ENCODE peak calls at places on chromosomes 1 and 21, in eight cellular contexts. I is A673, J is mammary epithelial cell, A is AG09309, X is foreskin fibroblast, B is choroid plexus epithelial cell, F is fibroblast of mammary gland, G is type B pancreatic cell. K is an unnamed sample.

GRCh38 chr21:33374080-33374873 is 28.9 kb upstream of the IFNGR2 start:
- DNase-seq in I (peak; percentile 61), J (peak; percentile 55), A (no peak), X (peak; percentile 65), B (peak; percentile 68), F (peak; percentile 73), G (no peak), K (peak; percentile 45)

GRCh38 chr1:63868220-63868897 is 94.5 kb downstream of the ROR1 start:
- DNase-seq in I (no peak), J (peak; percentile 89), A (no peak), X (peak; percentile 52), B (no peak), F (peak; percentile 77), G (no peak), K (no peak)

GRCh38 chr21:41407541-41408460 is 18.2 kb upstream of the MX1 start:
- DNase-seq in I (no peak), J (no peak), A (no peak), X (no peak), B (no peak), F (no peak), G (no peak), K (no peak)

GRCh38 chr1:225484657-225485606 is 57.1 kb upstream of the LBR start:
- DNase-seq in I (no peak), J (no peak), A (no peak), X (no peak), B (no peak), F (no peak), G (no peak), K (no peak)

GRCh38 chr1:18644469-18645171 is 14.0 kb downstream of the PAX7 start:
- DNase-seq in I (peak; percentile 53), J (no peak), A (no peak), X (no peak), B (no peak), F (no peak), G (no peak), K (peak; percentile 40)

GRCh38 chr1:157496121-157496526 is 56.2 kb downstream of the FCRL5 start:
- DNase-seq in I (peak; percentile 57), J (peak; percentile 32), A (no peak), X (peak; percentile 23), B (peak; percentile 44), F (peak; percentile 37), G (no peak), K (peak; percentile 40)

GRCh38 chr1:225843426-225843795 is 33.5 kb downstream of the EPHX1 start:
- DNase-seq in I (no peak), J (no peak), A (no peak), X (no peak), B (no peak), F (no peak), G (no peak), K (no peak)

GRCh38 chr21:43815107-43815742 is 25.8 kb downstream of the RRP1 start:
- DNase-seq in I (no peak), J (no peak), A (no peak), X (no peak), B (no peak), F (no peak), G (no peak), K (no peak)

GRCh38 chr1:202086579-202087350 is 36.0 kb upstream of the GPR37L1 start:
- DNase-seq in I (no peak), J (no peak), A (no peak), X (no peak), B (no peak), F (no peak), G (no peak), K (no peak)

GRCh38 chr1:17909634-17910033 is 154.5 kb downstream of the ACTL8 start:
- DNase-seq in I (no peak), J (no peak), A (no peak), X (peak; percentile 17), B (peak; percentile 61), F (peak; percentile 52), G (no peak), K (no peak)

GRCh38 chr1:246971322-246971721 is 36.5 kb downstream of the ZNF695 start:
- DNase-seq in I (peak; percentile 65), J (no peak), A (peak; percentile 14), X (peak; percentile 21), B (peak; percentile 58), F (peak; percentile 77), G (no peak), K (no peak)

GRCh38 chr1:89996415-89997110 is 1.7 kb downstream of the ZNF326 start:
- DNase-seq in I (no peak), J (no peak), A (no peak), X (no peak), B (no peak), F (no peak), G (no peak), K (no peak)

GRCh38 chr1:89999628-90000027 is 4.7 kb downstream of the ZNF326 start:
- DNase-seq in I (no peak), J (no peak), A (no peak), X (no peak), B (no peak), F (no peak), G (no peak), K (no peak)

GRCh38 chr1:89999208-89999607 is 4.3 kb downstream of the ZNF326 start:
- DNase-seq in I (no peak), J (no peak), A (no peak), X (no peak), B (no peak), F (no peak), G (no peak), K (no peak)

GRCh38 chr1:89998306-89998705 is 3.4 kb downstream of the ZNF326 start:
- DNase-seq in I (peak; percentile 24), J (no peak), A (no peak), X (peak; percentile 28), B (peak; percentile 31), F (peak; percentile 67), G (no peak), K (no peak)

GRCh38 chr1:90000934-90001676 is 6.2 kb downstream of the ZNF326 start:
- DNase-seq in I (peak; percentile 44), J (no peak), A (no peak), X (no peak), B (no peak), F (no peak), G (no peak), K (no peak)
- TF ChIP-seq CTCF in I (peak; percentile 41), J (no peak), A (no peak), X (no peak), B (no peak), F (no peak), G (peak; percentile 32), K (peak; percentile 15)

DNA sequence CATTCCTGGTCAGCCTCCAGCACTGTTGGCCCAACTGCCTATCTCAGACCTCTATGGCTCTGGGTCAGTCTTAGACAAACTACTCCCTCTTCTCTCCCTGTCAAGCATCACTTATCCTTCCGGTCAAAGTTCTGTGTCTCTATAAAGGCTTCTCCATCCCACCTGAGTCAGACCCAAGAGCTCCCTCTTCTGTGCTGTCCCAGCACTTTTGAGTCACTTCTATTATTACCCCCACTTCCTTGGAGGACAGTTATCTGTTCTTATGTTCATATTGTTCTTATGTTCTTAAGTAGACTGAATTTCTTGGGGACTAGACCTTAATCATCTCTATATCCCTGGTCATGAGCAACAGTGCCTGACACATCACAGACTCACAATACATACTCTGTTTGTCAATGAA is 29.2 kb upstream of the IL10 start:
- DNase-seq in I (no peak), J (no peak), A (no peak), X (no peak), B (no peak), F (no peak), G (no peak), K (no peak)
- TF ChIP-seq CTCF in I (no peak), J (no peak), A (no peak), X (no peak), B (peak; percentile 2), F (no peak), G (no peak), K (peak; percentile 36)

GRCh38 chr1:23796466-23797271 is 3.9 kb downstream of the GALE start:
- DNase-seq in I (no peak), J (no peak), A (no peak), X (no peak), B (no peak), F (no peak), G (no peak), K (no peak)
- TF ChIP-seq CTCF in I (no peak), J (peak; percentile 6), A (no peak), X (no peak), B (peak; percentile 3), F (no peak), G (no peak), K (no peak)

DNA sequence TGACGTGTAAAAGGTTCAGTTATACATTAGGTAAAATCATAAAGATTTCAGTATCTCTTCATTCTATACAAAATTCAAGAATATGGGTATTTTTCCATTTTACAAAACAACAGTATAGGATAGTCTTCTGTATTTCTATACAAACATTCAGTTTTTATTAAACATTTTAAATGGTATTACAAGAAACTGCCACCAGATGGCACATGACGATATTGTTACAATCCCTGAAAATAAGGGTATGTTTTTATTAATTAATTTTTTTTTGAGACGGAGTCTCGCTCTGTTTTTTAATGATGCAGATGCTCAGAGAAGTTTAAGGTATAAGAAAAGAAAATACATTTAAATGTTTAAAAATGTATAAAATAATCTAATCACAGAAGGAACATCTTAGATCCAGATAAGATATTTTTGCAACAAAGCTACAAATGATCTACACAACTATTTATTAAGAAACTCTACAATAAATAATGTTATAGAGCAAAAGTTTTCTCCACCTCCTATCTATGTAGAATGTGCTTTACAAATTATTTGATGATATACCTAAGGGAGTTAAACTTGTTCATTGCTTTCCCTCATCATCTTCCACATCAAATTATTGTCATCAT is 23.5 kb upstream of the RSBN1 start:
- DNase-seq in I (peak; percentile 73), J (peak; percentile 35), A (no peak), X (peak; percentile 39), B (peak; percentile 76), F (peak; percentile 70), G (no peak), K (peak; percentile 36)
- TF ChIP-seq CTCF in I (peak; percentile 72), J (peak; percentile 21), A (peak; percentile 18), X (peak; percentile 9), B (peak; percentile 37), F (peak; percentile 46), G (peak; percentile 85), K (peak; percentile 36)

DNA sequence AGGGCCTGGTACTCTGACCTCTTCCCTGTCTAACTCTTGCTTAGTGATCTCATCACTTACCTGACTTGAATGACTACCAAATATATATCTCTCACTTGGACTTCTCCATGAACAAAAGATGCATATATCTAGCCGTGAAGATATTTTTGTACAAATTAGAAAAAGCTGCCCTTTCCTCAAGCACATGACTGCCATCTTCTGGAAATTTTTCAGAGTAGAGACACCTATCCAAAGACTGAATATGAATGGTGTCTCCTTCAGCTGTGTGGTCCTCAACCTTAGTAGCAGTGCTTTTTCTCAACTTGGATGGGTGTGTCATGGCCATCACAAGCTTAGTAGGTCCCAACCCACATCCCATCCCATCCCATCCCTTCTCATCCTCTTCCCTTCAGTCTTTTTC is 142.3 kb downstream of the DNM3 start:
- DNase-seq in I (peak; percentile 45), J (peak; percentile 41), A (no peak), X (peak; percentile 21), B (peak; percentile 65), F (peak; percentile 51), G (no peak), K (no peak)
- TF ChIP-seq CTCF in I (peak; percentile 54), J (peak; percentile 36), A (peak; percentile 57), X (peak; percentile 26), B (peak; percentile 54), F (peak; percentile 52), G (peak; percentile 43), K (no peak)

K was measured in GM13977.